ENCODE peak calls at places on chromosomes 1 and 21, in five cellular contexts. B is upper lobe of left lung, O is lower lobe of right lung, L is tibial nerve, F is neural crest cell. U is an unnamed sample.

GRCh38 chr1:90122679-90123340 is 127.9 kb downstream of the ZNF326 start:
- DNase-seq in F (no peak), L (no peak), O (no peak), B (no peak), U (no peak)

GRCh38 chr1:227447531-227447990 is 115.8 kb upstream of the ZNF678 start:
- DNase-seq in B (peak; percentile 78), O (peak; percentile 54), F (peak; percentile 28), L (no peak), U (no peak)

GRCh38 chr1:58290685-58291372 is 255.7 kb downstream of the OMA1 start:
- DNase-seq in O (no peak), F (peak; percentile 62), L (no peak), B (no peak), U (no peak)

GRCh38 chr21:30372139-30372770 is at the start of gene KRTAP13-2:
- DNase-seq in F (no peak), L (no peak), B (no peak), O (no peak), U (no peak)

GRCh38 chr1:119919241-119919640 is 22.9 kb upstream of the ADAM30 start:
- DNase-seq in F (no peak), L (no peak), O (no peak), B (peak; percentile 21), U (no peak)

GRCh38 chr1:94612081-94612480 is 70.5 kb upstream of the F3 start:
- DNase-seq in O (no peak), L (no peak), B (no peak), F (no peak), U (no peak)

GRCh38 chr1:164560076-164560475 is 1.1 kb downstream of the PBX1 start:
- DNase-seq in L (no peak), F (no peak), B (no peak), O (no peak), U (no peak)

GRCh38 chr1:11062965-11063401 is 3.2 kb upstream of the SRM start:
- DNase-seq in O (no peak), B (no peak), L (no peak), F (no peak), U (no peak)

GRCh38 chr1:28887835-28888682 is 26.3 kb upstream of the EPB41 start:
- DNase-seq in B (peak; percentile 82), L (no peak), F (no peak), O (peak; percentile 55), U (no peak)

GRCh38 chr1:40662864-40663263 is 2.6 kb downstream of the RIMS3 start:
- DNase-seq in F (no peak), B (no peak), L (no peak), O (no peak), U (no peak)

GRCh38 chr1:207964195-207964966 is 53.5 kb upstream of the CD34 start:
- DNase-seq in L (no peak), F (no peak), B (no peak), O (no peak), U (peak; percentile 37)

GRCh38 chr1:230858918-230859819 is 9.2 kb downstream of the C1orf198 start:
- DNase-seq in O (no peak), F (peak; percentile 41), B (no peak), L (peak; percentile 35), U (no peak)

GRCh38 chr1:242205622-242206489 is 207.0 kb upstream of the MAP1LC3C start:
- DNase-seq in B (no peak), L (no peak), O (no peak), F (no peak), U (no peak)

GRCh38 chr21:44687671-44688070 is 5.7 kb upstream of the KRTAP12-1 start:
- DNase-seq in L (no peak), B (no peak), O (no peak), F (no peak), U (no peak)

GRCh38 chr1:53317651-53318539 is 10.0 kb downstream of the LRP8 start:
- DNase-seq in L (no peak), O (peak; percentile 16), B (no peak), F (no peak), U (no peak)

GRCh38 chr1:44676484-44677200 is 2.1 kb downstream of the ARMH1 start:
- DNase-seq in F (no peak), B (no peak), L (no peak), O (no peak), U (no peak)

GRCh38 chr1:232108598-232108997 is 482.0 kb downstream of the DISC1 start:
- DNase-seq in L (no peak), B (no peak), F (no peak), O (no peak), U (no peak)

GRCh38 chr21:27171704-27172103 is 204.8 kb upstream of the ADAMTS5 start:
- DNase-seq in F (no peak), L (no peak), B (no peak), O (no peak), U (no peak)

GRCh38 chr1:51294566-51295184 is 35.7 kb downstream of the TTC39A start:
- DNase-seq in L (no peak), F (no peak), O (no peak), B (no peak), U (no peak)

GRCh38 chr1:89022167-89022959 is at the start of gene GBP3:
- DNase-seq in B (no peak), F (no peak), L (no peak), O (no peak), U (no peak)

GRCh38 chr1:156247460-156248322 is at the start of gene PAQR6:
- DNase-seq in O (no peak), B (peak; percentile 79), F (peak; percentile 55), L (peak; percentile 27), U (no peak)

GRCh38 chr1:168613689-168614655 is 37.6 kb downstream of the XCL1 start:
- DNase-seq in O (no peak), L (no peak), F (peak; percentile 17), B (no peak), U (no peak)

GRCh38 chr1:201648066-201648910 is 109.4 kb downstream of the NAV1 start:
- DNase-seq in B (peak; percentile 90), F (peak; percentile 47), L (no peak), O (peak; percentile 55), U (no peak)

GRCh38 chr1:154934358-154934948 is 2.1 kb downstream of the PMVK start:
- DNase-seq in B (no peak), F (no peak), O (no peak), L (no peak), U (no peak)

GRCh38 chr1:154937988-154938386 is 1.5 kb upstream of the PMVK start:
- DNase-seq in F (no peak), L (no peak), O (no peak), B (no peak), U (no peak)

GRCh38 chr1:154935749-154936415 is 637 bp downstream of the PMVK start:
- DNase-seq in O (no peak), B (peak; percentile 30), L (no peak), F (no peak), U (no peak)

GRCh38 chr1:154937051-154937987 is 800 bp upstream of the PMVK start:
- DNase-seq in O (peak; percentile 93), B (peak; percentile 95), F (no peak), L (peak; percentile 83), U (peak; percentile 88)

GRCh38 chr1:154936416-154937050 is at the start of gene PMVK:
- DNase-seq in F (peak; percentile 89), O (peak; percentile 97), L (peak; percentile 95), B (peak; percentile 97), U (peak; percentile 90)
- TF ChIP-seq CTCF in F (peak; percentile 47), O (peak; percentile 44), L (peak; percentile 52), B (no peak), U (peak; percentile 39)

DNA sequence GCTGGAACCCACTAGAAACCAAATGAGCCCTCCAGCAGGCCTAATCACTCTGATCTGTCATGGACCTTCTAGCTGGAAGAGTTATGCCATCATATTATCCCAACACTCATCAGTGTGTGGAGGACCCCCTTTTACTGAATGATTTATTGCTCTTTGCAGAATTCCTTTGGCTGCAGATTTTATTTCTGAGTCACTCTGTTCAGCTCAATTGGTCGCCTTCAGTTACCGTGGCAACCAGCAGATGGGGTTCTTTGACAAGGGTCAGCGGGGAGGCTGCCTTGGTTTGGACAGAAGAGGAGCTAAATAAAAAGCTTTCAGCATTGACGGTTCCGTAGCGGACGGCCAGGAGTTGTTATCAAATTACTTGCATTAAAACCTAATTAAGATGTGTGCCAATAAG is 220.1 kb downstream of the SDCCAG8 start:
- DNase-seq in L (no peak), B (no peak), O (no peak), F (peak; percentile 44), U (no peak)
- TF ChIP-seq CTCF in L (no peak), B (no peak), O (no peak), F (no peak), U (peak; percentile 62)

GRCh38 chr1:85707990-85708825 is at the start of gene ZNHIT6:
- DNase-seq in O (peak; percentile 94), B (peak; percentile 61), F (peak; percentile 69), L (peak; percentile 68), U (peak; percentile 88)
- TF ChIP-seq CTCF in O (peak; percentile 40), B (peak; percentile 29), F (peak; percentile 60), L (peak; percentile 29), U (peak; percentile 73)

DNA sequence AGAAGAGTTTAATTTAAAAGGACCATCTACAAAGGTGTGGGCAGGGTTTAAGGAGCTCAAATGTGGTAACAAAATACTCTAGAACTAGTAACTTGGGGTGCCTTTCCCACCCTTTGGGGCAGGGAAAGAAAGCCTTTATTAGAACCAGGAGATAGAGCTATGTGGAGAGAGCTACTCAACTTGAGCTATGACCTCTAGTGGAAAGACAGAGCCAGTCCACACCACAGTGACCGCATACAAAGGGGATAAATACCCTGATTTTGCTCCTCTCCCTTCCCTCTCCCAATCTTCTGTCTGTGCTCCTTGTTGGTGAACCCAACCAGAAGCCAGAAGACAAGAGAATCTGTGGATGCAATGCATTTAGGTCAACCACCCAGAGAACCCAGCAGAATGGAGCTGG is 54.4 kb upstream of the JAK1 start:
- DNase-seq in O (no peak), F (no peak), B (no peak), L (no peak), U (no peak)
- TF ChIP-seq CTCF in O (peak; percentile 16), F (peak; percentile 32), B (no peak), L (no peak), U (peak; percentile 48)

GRCh38 chr1:93219443-93219842 is 38.9 kb downstream of the CCDC18 start:
- DNase-seq in F (no peak), O (no peak), B (no peak), L (no peak), U (no peak)
- TF ChIP-seq CTCF in F (no peak), O (no peak), B (no peak), L (no peak), U (no peak)